ENCODE peak calls at places on chromosomes 11 and 22, in six cellular contexts. T, A, K, M, J and R are unnamed samples.

GRCh38 chr11:81744336-81745116 is 989.1 kb downstream of the FAM181B start:
- DNase-seq in J (no peak), A (no peak), K (no peak), M (no peak), T (no peak), R (no peak)

GRCh38 chr11:30008946-30009525 is 7.8 kb downstream of the KCNA4 start:
- DNase-seq in T (no peak), K (no peak), M (no peak), J (no peak), A (no peak), R (no peak)

GRCh38 chr11:19597194-19597593 is 115.4 kb upstream of the NAV2 start:
- DNase-seq in J (no peak), M (no peak), T (no peak), K (peak), A (peak), R (peak)

GRCh38 chr11:116510886-116511650 is 261.7 kb downstream of the BUD13 start:
- DNase-seq in J (no peak), K (no peak), A (no peak), M (no peak), T (no peak), R (peak)

GRCh38 chr11:75627879-75628668 is 40.8 kb downstream of the MAP6 start:
- DNase-seq in M (no peak), A (no peak), T (no peak), J (no peak), K (no peak), R (no peak)

GRCh38 chr22:38270091-38270972 is 2.5 kb downstream of the TMEM184B start:
- DNase-seq in M (no peak), T (no peak), A (no peak), K (no peak), J (no peak), R (no peak)

GRCh38 chr22:46546466-46547178 is 9.2 kb upstream of the CELSR1 start:
- DNase-seq in A (peak), J (peak), T (peak), K (no peak), M (no peak), R (no peak)

GRCh38 chr11:69972351-69972802 is 105.7 kb upstream of the ANO1 start:
- DNase-seq in A (no peak), M (no peak), T (no peak), J (no peak), K (no peak), R (no peak)

GRCh38 chr11:108866781-108867180 is 201.9 kb downstream of the DDX10 start:
- DNase-seq in J (no peak), K (no peak), T (no peak), A (no peak), M (no peak), R (no peak)

GRCh38 chr11:57622263-57622662 is 24.8 kb downstream of the SERPING1 start:
- DNase-seq in M (no peak), A (no peak), T (no peak), K (no peak), J (no peak), R (no peak)

GRCh38 chr11:70476669-70477068 is 78.3 kb downstream of the CTTN start:
- DNase-seq in M (no peak), T (no peak), J (no peak), K (peak), A (no peak), R (no peak)

GRCh38 chr22:27435839-27436581 is 365.5 kb downstream of the MN1 start:
- DNase-seq in M (no peak), K (no peak), T (peak), A (peak), J (peak), R (no peak)

GRCh38 chr22:20869234-20869633 is 10.4 kb downstream of the SNAP29 start:
- DNase-seq in K (no peak), J (no peak), T (no peak), A (no peak), M (no peak), R (no peak)

GRCh38 chr11:112834277-112834755 is 126.9 kb upstream of the NCAM1 start:
- DNase-seq in K (no peak), M (no peak), A (no peak), T (peak), J (peak), R (no peak)

GRCh38 chr22:18021431-18021830 is 2.9 kb downstream of the MICAL3 start:
- DNase-seq in J (no peak), A (no peak), K (no peak), T (no peak), M (no peak), R (no peak)

GRCh38 chr11:65084598-65085375 is 765 bp downstream of the ZFPL1 start:
- DNase-seq in J (no peak), M (no peak), A (no peak), K (no peak), T (no peak), R (no peak)

GRCh38 chr11:62555464-62556092 is 9.0 kb upstream of the AHNAK start:
- DNase-seq in A (peak), J (no peak), K (peak), T (no peak), M (no peak), R (no peak)

GRCh38 chr11:85536438-85536837 is 90.7 kb downstream of the DLG2 start:
- DNase-seq in K (no peak), J (no peak), M (no peak), T (no peak), A (no peak), R (no peak)

GRCh38 chr11:57792060-57792541 is 30.5 kb downstream of the CTNND1 start:
- DNase-seq in J (peak), M (no peak), K (no peak), T (peak), A (peak), R (no peak)

GRCh38 chr11:83951521-83951920 is 665.4 kb upstream of the CCDC90B start:
- DNase-seq in J (no peak), K (no peak), M (no peak), T (no peak), A (no peak), R (no peak)

GRCh38 chr11:2703487-2704141 is 3.8 kb upstream of the KCNQ1OT1 start:
- DNase-seq in J (no peak), A (no peak), T (no peak), M (no peak), K (no peak), R (no peak)

GRCh38 chr11:119625206-119625988 is 103.6 kb downstream of the NECTIN1 start:
- DNase-seq in K (no peak), T (no peak), J (no peak), A (no peak), M (no peak), R (no peak)

GRCh38 chr11:29306527-29306926 is 710.3 kb downstream of the KCNA4 start:
- DNase-seq in K (peak), J (no peak), A (peak), T (no peak), M (no peak), R (no peak)

GRCh38 chr11:11163669-11164377 is 189.2 kb downstream of the CSNK2A3 start:
- DNase-seq in K (no peak), A (no peak), T (no peak), J (no peak), M (no peak), R (no peak)

GRCh38 chr11:117986981-117987495 is 844 bp downstream of the IL10RA start:
- DNase-seq in K (peak), T (no peak), M (no peak), J (no peak), A (no peak), R (no peak)

GRCh38 chr11:86067230-86068137 is 1.4 kb downstream of the PICALM start:
- DNase-seq in K (peak), M (no peak), A (no peak), T (no peak), J (no peak), R (no peak)

GRCh38 chr11:115919341-115920086 is 415.3 kb upstream of the CADM1 start:
- DNase-seq in A (peak), J (no peak), K (no peak), M (no peak), T (no peak), R (no peak)

GRCh38 chr22:35539910-35540599 is 576 bp upstream of the RASD2 start:
- DNase-seq in A (no peak), T (no peak), J (peak), K (peak), M (no peak), R (no peak)

GRCh38 chr11:16154715-16155396 is 201.5 kb downstream of the SOX6 start:
- DNase-seq in M (no peak), T (peak), K (peak), J (no peak), A (no peak), R (no peak)

GRCh38 chr11:100777118-100777517 is 90.0 kb downstream of the ARHGAP42 start:
- DNase-seq in A (no peak), J (no peak), T (no peak), K (peak), M (no peak), R (no peak)
- H3K27ac ChIP-seq in A (no peak), J (no peak), T (no peak), K (peak), M (no peak), R (no peak)

DNA sequence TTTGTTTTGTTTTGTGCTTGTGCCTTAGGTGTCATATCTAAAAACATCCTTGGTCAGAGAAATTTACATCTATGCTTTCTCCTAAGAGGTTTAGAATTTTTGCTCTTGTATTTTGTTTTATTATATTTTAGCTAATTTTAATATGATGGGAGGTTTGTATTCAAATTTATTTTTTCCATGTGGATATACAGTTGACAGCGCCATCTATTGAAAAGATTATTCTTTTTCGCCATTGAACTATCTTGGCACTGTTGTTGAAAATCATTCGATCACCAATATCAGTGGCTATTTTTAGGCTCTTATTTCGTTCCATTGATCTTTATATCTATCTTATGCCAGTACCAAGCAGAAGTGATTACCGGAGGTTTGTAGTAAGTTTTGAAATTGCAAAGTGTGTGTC is 510.3 kb downstream of the BRD1 start:
- DNase-seq in K (no peak), A (no peak), M (no peak), T (no peak), J (no peak), R (no peak)
- TF ChIP-seq CTCF in K (peak), A (no peak), M (no peak), T (no peak), J (no peak), R (no peak)

DNA sequence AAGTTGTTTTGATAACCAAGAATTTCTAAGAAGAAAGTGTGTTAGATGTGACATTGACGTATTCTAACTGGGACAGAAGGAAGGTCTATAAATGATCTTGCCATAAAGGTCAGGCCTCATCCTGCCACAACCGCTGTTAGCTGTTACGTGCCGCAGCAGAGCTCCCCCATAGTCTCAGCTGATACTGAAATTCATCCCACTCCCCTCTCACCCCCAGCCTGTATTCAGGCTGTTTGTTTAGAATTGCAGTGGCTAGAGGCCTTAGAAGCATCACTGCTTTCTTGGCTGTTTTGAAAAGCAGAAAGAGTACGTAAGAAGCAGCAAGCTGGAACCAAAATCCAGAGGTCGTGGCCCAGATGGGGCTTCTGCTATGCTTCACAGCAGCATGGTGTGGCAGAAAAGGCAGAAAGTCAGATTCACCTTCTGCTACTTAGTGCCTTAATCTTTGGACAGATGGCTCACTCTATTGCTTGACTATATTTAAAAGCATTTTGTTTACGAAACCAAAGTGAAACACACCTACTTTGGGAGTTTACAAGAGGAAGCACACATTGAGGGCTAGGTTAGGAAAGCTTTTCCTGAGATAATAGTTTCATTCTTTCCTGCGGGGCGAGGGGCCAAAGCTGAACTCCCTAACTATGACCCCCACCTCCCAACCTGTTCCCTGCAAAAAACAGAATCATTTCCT is 950 bp upstream of the LAYN start:
- DNase-seq in T (no peak), M (no peak), J (no peak), A (no peak), K (no peak), R (no peak)
- H3K4me3 ChIP-seq in T (no peak), M (peak), J (peak), A (peak), K (no peak), R (peak)

DNA sequence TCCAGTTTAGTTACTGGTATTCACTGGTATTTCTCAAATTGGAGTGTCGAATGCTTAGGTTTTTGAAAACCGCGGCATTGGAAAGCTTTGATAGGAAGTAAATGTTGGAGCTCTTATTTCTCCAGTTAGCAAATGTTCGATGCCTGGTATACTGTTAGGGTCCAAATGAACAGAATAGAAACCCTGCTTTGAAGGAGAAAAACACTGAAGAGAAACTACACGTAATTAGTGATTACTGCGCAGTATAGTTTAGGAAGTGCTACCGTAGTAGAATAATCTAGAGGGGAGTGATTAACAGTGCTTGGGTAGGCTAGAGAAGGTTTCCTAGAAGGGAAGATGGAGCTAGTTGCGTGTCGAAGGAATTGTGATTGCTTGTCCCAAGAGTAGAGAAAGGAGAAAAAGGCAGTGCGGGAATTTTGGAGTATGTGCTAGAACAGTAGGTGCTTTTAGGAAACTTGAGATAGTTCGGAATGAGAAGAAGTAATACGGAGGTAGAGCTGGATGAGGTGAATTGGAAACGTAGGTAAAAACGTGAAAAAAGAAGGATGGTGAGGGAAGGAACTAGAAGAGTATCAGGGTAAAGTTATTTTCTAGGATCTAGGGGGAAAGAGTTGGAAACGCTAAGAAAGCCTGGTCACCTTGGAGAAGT is 1.2 kb downstream of the CEP57 start:
- DNase-seq in A (no peak), J (no peak), M (no peak), K (no peak), T (no peak), R (no peak)
- H3K27ac ChIP-seq in A (peak), J (peak), M (peak), K (peak), T (no peak), R (peak)